ENCODE peak calls at places on chromosomes 2 and 18, in six cellular contexts. B, G, A, E, C and T are unnamed samples.

GRCh38 chr2:175684466-175684865 is 317.6 kb downstream of the LNPK start:
- DNase-seq in B (no peak), G (no peak), A (no peak), E (no peak), C (peak), T (no peak)

GRCh38 chr2:222837643-222838056 is 23.2 kb upstream of the ACSL3 start:
- DNase-seq in B (no peak), G (no peak), A (peak), E (peak), C (no peak), T (no peak)

GRCh38 chr2:106057206-106057605 is 136.9 kb downstream of the UXS1 start:
- DNase-seq in B (no peak), G (no peak), A (no peak), E (no peak), C (no peak), T (no peak)

GRCh38 chr18:21053127-21053526 is 58.5 kb downstream of the ROCK1 start:
- DNase-seq in B (no peak), G (no peak), A (peak), E (peak), C (no peak), T (peak)

GRCh38 chr2:186780701-186781316 is 68.2 kb downstream of the ZSWIM2 start:
- DNase-seq in B (no peak), G (peak), A (peak), E (peak), C (peak), T (no peak)

GRCh38 chr2:45860136-45861106 is 208.9 kb downstream of the PRKCE start:
- DNase-seq in B (peak), G (peak), A (peak), E (peak), C (peak), T (peak)

GRCh38 chr2:120778244-120778643 is 42.6 kb downstream of the GLI2 start:
- DNase-seq in B (no peak), G (no peak), A (peak), E (peak), C (peak), T (no peak)

GRCh38 chr2:173151671-173152398 is 76.2 kb downstream of the MAP3K20 start:
- DNase-seq in B (no peak), G (no peak), A (peak), E (peak), C (no peak), T (no peak)

GRCh38 chr18:67525328-67526110 is 9.0 kb upstream of the DSEL start:
- DNase-seq in B (peak), G (no peak), A (peak), E (peak), C (peak), T (peak)

GRCh38 chr2:60531638-60532216 is 21.7 kb downstream of the BCL11A start:
- DNase-seq in B (no peak), G (no peak), A (no peak), E (no peak), C (peak), T (no peak)